ENCODE peak calls at places on chromosomes 5 and 9, in nine cellular contexts. K is lung; M is nephron progenitor cell; A is body of pancreas; Q is natural killer cell treated with Interleukin-12 subunit alpha and Interleukin-12 subunit beta and Interleukin-15 and Interleukin-18, amount 100 ng/mL, for 72 hours; V is iPS DF 6.9; P is activated CD4-positive, alpha-beta T cell treated with anti-CD3 and anti-CD28 coated beads for 36 hours; Z is HEK293T; C is SJSA1. R is an unnamed sample.
A peak's percentile ranks its signal among the peaks of the same experiment; 100 is the strongest.

GRCh38 chr5:75089137-75089536 is 36.8 kb upstream of the GCNT4 start:
- DNase-seq in M (no peak), P (peak; percentile 59), K (no peak), Z (no peak), A (no peak), C (no peak), V (no peak), Q (no peak), R (no peak)

GRCh38 chr9:33852216-33852826 is 35.4 kb downstream of the UBE2R2 start:
- DNase-seq in Z (peak; percentile 52), M (peak; percentile 21), K (peak; percentile 61), V (peak; percentile 20), Q (no peak), A (peak; percentile 90), C (no peak), P (peak; percentile 63), R (peak; percentile 32)

GRCh38 chr5:66168226-66168625 is 24.1 kb downstream of the SREK1 start:
- DNase-seq in A (no peak), V (no peak), Q (no peak), P (no peak), M (no peak), C (no peak), K (no peak), Z (no peak), R (no peak)

GRCh38 chr9:131116281-131117101 is 8.9 kb upstream of the NUP214 start:
- DNase-seq in P (no peak), Z (no peak), C (no peak), A (no peak), M (no peak), V (no peak), Q (no peak), K (no peak), R (no peak)

GRCh38 chr5:105639068-105639467 is 2031.7 kb downstream of the EFNA5 start:
- DNase-seq in Z (peak; percentile 31), K (no peak), Q (no peak), P (no peak), C (no peak), V (peak; percentile 16), A (no peak), M (peak; percentile 43), R (no peak)

GRCh38 chr5:59390074-59390659 is 503.4 kb downstream of the PDE4D start:
- DNase-seq in K (no peak), Z (no peak), P (peak; percentile 27), C (no peak), Q (no peak), A (peak; percentile 15), V (no peak), M (peak; percentile 20), R (peak; percentile 23)

GRCh38 chr9:94826644-94827410 is 100.3 kb downstream of the AOPEP start:
- DNase-seq in V (no peak), K (no peak), C (no peak), A (no peak), P (no peak), Q (no peak), M (no peak), Z (no peak), R (no peak)

GRCh38 chr9:97593960-97594359 is 39.2 kb downstream of the TSTD2 start:
- DNase-seq in C (no peak), P (no peak), V (no peak), M (no peak), A (no peak), K (no peak), Z (no peak), Q (no peak), R (no peak)

GRCh38 chr5:80672140-80672736 is 17.5 kb upstream of the DHFR start:
- DNase-seq in V (peak; percentile 66), Z (peak; percentile 66), A (peak; percentile 78), C (peak; percentile 64), K (peak; percentile 70), P (peak; percentile 84), M (peak; percentile 76), Q (peak; percentile 63), R (peak; percentile 63)

GRCh38 chr9:95107001-95107749 is 210.3 kb downstream of the FANCC start:
- DNase-seq in Z (no peak), Q (no peak), C (peak; percentile 87), A (peak; percentile 59), P (no peak), K (no peak), M (no peak), V (no peak), R (no peak)